ENCODE peak calls at places on chromosomes 3 and 15, in eight cellular contexts. One of them, this sample, is unnamed.

GRCh38 chr15:74725241-74725774 is at the start of gene CYP1A1:
- DNase-seq in Panc1: no peak
- DNase-seq in astrocyte: no peak
- DNase-seq in NB4: peak
- DNase-seq in right atrium auricular region: no peak
- DNase-seq in choroid plexus epithelial cell: peak
- DNase-seq in A549: peak
- DNase-seq in fibroblast of lung: peak
- DNase-seq in this sample: no peak

GRCh38 chr3:139526146-139526545 is 13.4 kb downstream of the RBP1 start:
- DNase-seq in right atrium auricular region: no peak
- DNase-seq in Panc1: no peak
- DNase-seq in NB4: no peak
- DNase-seq in choroid plexus epithelial cell: no peak
- DNase-seq in fibroblast of lung: no peak
- DNase-seq in astrocyte: no peak
- DNase-seq in A549: no peak
- DNase-seq in this sample: no peak

GRCh38 chr3:4954256-4955000 is 24.8 kb upstream of the BHLHE40 start:
- DNase-seq in choroid plexus epithelial cell: no peak
- DNase-seq in astrocyte: no peak
- DNase-seq in right atrium auricular region: no peak
- DNase-seq in fibroblast of lung: no peak
- DNase-seq in A549: no peak
- DNase-seq in NB4: no peak
- DNase-seq in Panc1: no peak
- DNase-seq in this sample: no peak

GRCh38 chr15:52287114-52287513 is 8.5 kb downstream of the MYO5C start:
- DNase-seq in fibroblast of lung: no peak
- DNase-seq in A549: peak
- DNase-seq in NB4: no peak
- DNase-seq in choroid plexus epithelial cell: no peak
- DNase-seq in right atrium auricular region: no peak
- DNase-seq in astrocyte: no peak
- DNase-seq in Panc1: no peak
- DNase-seq in this sample: no peak

GRCh38 chr3:21509706-21510105 is 241.3 kb downstream of the ZNF385D start:
- DNase-seq in NB4: peak
- DNase-seq in Panc1: no peak
- DNase-seq in right atrium auricular region: no peak
- DNase-seq in A549: no peak
- DNase-seq in fibroblast of lung: no peak
- DNase-seq in astrocyte: no peak
- DNase-seq in choroid plexus epithelial cell: no peak
- DNase-seq in this sample: no peak

GRCh38 chr15:39599871-39600270 is 19.0 kb downstream of the THBS1 start:
- DNase-seq in NB4: no peak
- DNase-seq in Panc1: no peak
- DNase-seq in right atrium auricular region: no peak
- DNase-seq in choroid plexus epithelial cell: no peak
- DNase-seq in fibroblast of lung: no peak
- DNase-seq in astrocyte: no peak
- DNase-seq in A549: no peak
- DNase-seq in this sample: no peak

GRCh38 chr3:159850481-159850880 is 138.2 kb upstream of the IL12A start:
- DNase-seq in A549: no peak
- DNase-seq in Panc1: no peak
- DNase-seq in NB4: peak
- DNase-seq in astrocyte: no peak
- DNase-seq in right atrium auricular region: no peak
- DNase-seq in fibroblast of lung: no peak
- DNase-seq in choroid plexus epithelial cell: no peak
- DNase-seq in this sample: no peak

GRCh38 chr15:73021139-73021621 is 31.1 kb upstream of the NEO1 start:
- DNase-seq in Panc1: no peak
- DNase-seq in NB4: no peak
- DNase-seq in fibroblast of lung: peak
- DNase-seq in choroid plexus epithelial cell: no peak
- DNase-seq in right atrium auricular region: no peak
- DNase-seq in A549: no peak
- DNase-seq in astrocyte: no peak
- DNase-seq in this sample: peak

GRCh38 chr3:30512596-30512995 is 93.8 kb upstream of the TGFBR2 start:
- DNase-seq in right atrium auricular region: no peak
- DNase-seq in choroid plexus epithelial cell: no peak
- DNase-seq in Panc1: no peak
- DNase-seq in A549: no peak
- DNase-seq in NB4: no peak
- DNase-seq in fibroblast of lung: peak
- DNase-seq in astrocyte: no peak
- DNase-seq in this sample: no peak

GRCh38 chr15:88918738-88919137 is 5.6 kb upstream of the MFGE8 start:
- DNase-seq in choroid plexus epithelial cell: peak
- DNase-seq in right atrium auricular region: peak
- DNase-seq in astrocyte: peak
- DNase-seq in fibroblast of lung: peak
- DNase-seq in Panc1: peak
- DNase-seq in NB4: peak
- DNase-seq in A549: no peak
- DNase-seq in this sample: no peak

GRCh38 chr3:105829879-105830622 is 38.8 kb downstream of the CBLB start:
- DNase-seq in astrocyte: peak
- DNase-seq in Panc1: no peak
- DNase-seq in A549: no peak
- DNase-seq in fibroblast of lung: peak
- DNase-seq in NB4: no peak
- DNase-seq in right atrium auricular region: no peak
- DNase-seq in choroid plexus epithelial cell: peak
- DNase-seq in this sample: no peak

GRCh38 chr3:105829229-105829628 is 39.6 kb downstream of the CBLB start:
- DNase-seq in choroid plexus epithelial cell: peak
- DNase-seq in NB4: no peak
- DNase-seq in fibroblast of lung: no peak
- DNase-seq in right atrium auricular region: no peak
- DNase-seq in A549: no peak
- DNase-seq in astrocyte: no peak
- DNase-seq in Panc1: no peak
- DNase-seq in this sample: no peak

GRCh38 chr3:105828703-105829102 is 40.1 kb downstream of the CBLB start:
- DNase-seq in Panc1: no peak
- DNase-seq in choroid plexus epithelial cell: peak
- DNase-seq in NB4: no peak
- DNase-seq in right atrium auricular region: no peak
- DNase-seq in fibroblast of lung: no peak
- DNase-seq in A549: no peak
- DNase-seq in astrocyte: no peak
- DNase-seq in this sample: no peak

GRCh38 chr3:105827959-105828358 is 40.9 kb downstream of the CBLB start:
- DNase-seq in astrocyte: peak
- DNase-seq in right atrium auricular region: peak
- DNase-seq in NB4: peak
- DNase-seq in Panc1: peak
- DNase-seq in A549: peak
- DNase-seq in choroid plexus epithelial cell: peak
- DNase-seq in fibroblast of lung: peak
- DNase-seq in this sample: peak

GRCh38 chr3:105827101-105827634 is 41.6 kb downstream of the CBLB start:
- DNase-seq in choroid plexus epithelial cell: peak
- DNase-seq in Panc1: no peak
- DNase-seq in A549: no peak
- DNase-seq in NB4: no peak
- DNase-seq in astrocyte: peak
- DNase-seq in fibroblast of lung: peak
- DNase-seq in right atrium auricular region: no peak
- DNase-seq in this sample: no peak
- H3K4me3 ChIP-seq in choroid plexus epithelial cell: no peak
- H3K4me3 ChIP-seq in Panc1: no peak
- H3K4me3 ChIP-seq in A549: no peak
- H3K4me3 ChIP-seq in NB4: no peak
- H3K4me3 ChIP-seq in astrocyte: no peak
- H3K4me3 ChIP-seq in fibroblast of lung: no peak
- H3K4me3 ChIP-seq in right atrium auricular region: no peak
- H3K4me3 ChIP-seq in this sample: no peak

DNA sequence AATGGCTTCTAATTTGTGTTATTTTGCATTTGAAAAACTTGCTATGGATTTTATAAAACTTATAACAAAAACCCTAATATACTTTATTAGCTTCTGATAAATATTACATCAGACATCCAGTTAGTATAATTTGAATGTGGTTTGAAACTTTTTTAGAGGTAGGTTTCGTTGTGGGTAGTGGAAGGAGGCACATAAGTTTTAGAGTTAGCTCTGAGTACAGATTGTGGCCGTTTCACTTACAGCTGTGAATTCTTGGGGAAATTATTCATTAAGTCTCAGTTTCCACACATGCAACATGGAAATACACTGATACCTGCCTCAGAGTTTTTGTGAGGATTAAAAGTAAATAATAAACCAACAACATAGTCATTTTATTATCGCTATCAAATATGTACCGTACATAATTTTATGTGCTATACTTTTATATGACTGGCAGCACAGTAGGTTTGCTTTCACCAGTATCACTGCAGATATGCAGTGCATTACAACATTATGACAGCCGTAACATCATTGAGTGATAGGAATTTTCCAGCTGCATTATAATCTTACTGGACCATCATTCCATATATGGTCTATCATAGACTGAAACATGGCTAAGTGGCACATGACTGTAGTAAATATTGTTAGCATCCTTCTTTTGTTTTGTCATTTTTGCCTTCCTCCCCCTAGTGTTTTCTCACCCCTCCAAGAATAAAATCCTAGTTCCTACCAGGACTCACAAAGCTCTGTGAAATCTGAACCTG is 175.6 kb downstream of the AKAP13 start:
- DNase-seq in A549: no peak
- DNase-seq in NB4: no peak
- DNase-seq in right atrium auricular region: no peak
- DNase-seq in astrocyte: no peak
- DNase-seq in fibroblast of lung: no peak
- DNase-seq in choroid plexus epithelial cell: no peak
- DNase-seq in Panc1: no peak
- DNase-seq in this sample: no peak
- H3K4me3 ChIP-seq in A549: no peak
- H3K4me3 ChIP-seq in NB4: no peak
- H3K4me3 ChIP-seq in right atrium auricular region: no peak
- H3K4me3 ChIP-seq in astrocyte: no peak
- H3K4me3 ChIP-seq in fibroblast of lung: no peak
- H3K4me3 ChIP-seq in choroid plexus epithelial cell: no peak
- H3K4me3 ChIP-seq in Panc1: no peak
- H3K4me3 ChIP-seq in this sample: no peak

GRCh38 chr3:71662553-71662952 is 62.6 kb downstream of the EIF4E3 start:
- DNase-seq in right atrium auricular region: no peak
- DNase-seq in choroid plexus epithelial cell: no peak
- DNase-seq in NB4: no peak
- DNase-seq in astrocyte: no peak
- DNase-seq in Panc1: no peak
- DNase-seq in A549: no peak
- DNase-seq in fibroblast of lung: no peak
- DNase-seq in this sample: no peak

GRCh38 chr3:71652786-71653419 is 69.4 kb upstream of the FOXP1 start:
- DNase-seq in fibroblast of lung: peak
- DNase-seq in choroid plexus epithelial cell: peak
- DNase-seq in right atrium auricular region: peak
- DNase-seq in Panc1: no peak
- DNase-seq in NB4: peak
- DNase-seq in A549: peak
- DNase-seq in astrocyte: peak
- DNase-seq in this sample: no peak

GRCh38 chr3:71662056-71662455 is 63.1 kb downstream of the EIF4E3 start:
- DNase-seq in A549: no peak
- DNase-seq in choroid plexus epithelial cell: no peak
- DNase-seq in Panc1: no peak
- DNase-seq in NB4: no peak
- DNase-seq in fibroblast of lung: peak
- DNase-seq in right atrium auricular region: no peak
- DNase-seq in astrocyte: no peak
- DNase-seq in this sample: no peak

GRCh38 chr3:71659758-71660666 is 65.2 kb downstream of the EIF4E3 start:
- DNase-seq in Panc1: no peak
- DNase-seq in NB4: no peak
- DNase-seq in A549: no peak
- DNase-seq in fibroblast of lung: peak
- DNase-seq in right atrium auricular region: no peak
- DNase-seq in choroid plexus epithelial cell: peak
- DNase-seq in astrocyte: no peak
- DNase-seq in this sample: no peak

DNA sequence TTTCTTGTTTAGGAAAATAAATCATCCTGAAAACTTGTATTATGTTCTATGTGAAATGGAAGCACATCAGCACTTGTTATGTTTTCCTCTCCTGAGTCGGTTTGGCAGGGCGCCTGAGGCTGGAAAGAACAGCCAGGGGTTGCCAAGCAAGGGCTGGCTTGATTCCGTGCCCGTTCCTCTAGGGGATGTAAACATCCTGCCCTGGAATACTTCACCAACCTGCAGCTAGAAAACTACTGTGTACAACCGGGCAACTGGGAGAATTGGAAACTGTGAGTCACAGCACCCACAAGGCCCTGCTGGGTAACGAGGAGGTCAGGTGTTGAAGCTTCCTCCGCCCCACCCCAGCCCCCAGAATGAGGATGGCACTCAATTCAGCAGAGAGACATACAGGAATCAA is 67.1 kb downstream of the EIF4E3 start:
- DNase-seq in fibroblast of lung: peak
- DNase-seq in choroid plexus epithelial cell: peak
- DNase-seq in A549: no peak
- DNase-seq in right atrium auricular region: peak
- DNase-seq in Panc1: no peak
- DNase-seq in NB4: no peak
- DNase-seq in astrocyte: peak
- DNase-seq in this sample: no peak
- H3K4me3 ChIP-seq in fibroblast of lung: no peak
- H3K4me3 ChIP-seq in choroid plexus epithelial cell: no peak
- H3K4me3 ChIP-seq in A549: no peak
- H3K4me3 ChIP-seq in right atrium auricular region: no peak
- H3K4me3 ChIP-seq in Panc1: no peak
- H3K4me3 ChIP-seq in NB4: no peak
- H3K4me3 ChIP-seq in astrocyte: no peak
- H3K4me3 ChIP-seq in this sample: no peak

GRCh38 chr3:128432301-128432897 is 34.3 kb downstream of the DNAJB8 start:
- DNase-seq in A549: no peak
- DNase-seq in right atrium auricular region: no peak
- DNase-seq in NB4: no peak
- DNase-seq in fibroblast of lung: no peak
- DNase-seq in Panc1: no peak
- DNase-seq in choroid plexus epithelial cell: no peak
- DNase-seq in astrocyte: no peak
- DNase-seq in this sample: no peak

GRCh38 chr3:128432898-128433629 is 33.6 kb downstream of the DNAJB8 start:
- DNase-seq in astrocyte: no peak
- DNase-seq in Panc1: no peak
- DNase-seq in right atrium auricular region: no peak
- DNase-seq in choroid plexus epithelial cell: no peak
- DNase-seq in A549: no peak
- DNase-seq in NB4: peak
- DNase-seq in fibroblast of lung: no peak
- DNase-seq in this sample: no peak

GRCh38 chr3:128430276-128430675 is 36.4 kb downstream of the DNAJB8 start:
- DNase-seq in A549: no peak
- DNase-seq in fibroblast of lung: no peak
- DNase-seq in NB4: no peak
- DNase-seq in Panc1: no peak
- DNase-seq in right atrium auricular region: no peak
- DNase-seq in choroid plexus epithelial cell: no peak
- DNase-seq in astrocyte: no peak
- DNase-seq in this sample: no peak

GRCh38 chr3:128430731-128431130 is 36.0 kb downstream of the DNAJB8 start:
- DNase-seq in fibroblast of lung: no peak
- DNase-seq in NB4: no peak
- DNase-seq in choroid plexus epithelial cell: no peak
- DNase-seq in A549: no peak
- DNase-seq in Panc1: no peak
- DNase-seq in right atrium auricular region: no peak
- DNase-seq in astrocyte: no peak
- DNase-seq in this sample: no peak

GRCh38 chr3:128431803-128432300 is 34.8 kb downstream of the DNAJB8 start:
- DNase-seq in Panc1: no peak
- DNase-seq in choroid plexus epithelial cell: no peak
- DNase-seq in A549: no peak
- DNase-seq in astrocyte: no peak
- DNase-seq in fibroblast of lung: no peak
- DNase-seq in right atrium auricular region: no peak
- DNase-seq in NB4: no peak
- DNase-seq in this sample: no peak
- H3K4me3 ChIP-seq in Panc1: no peak
- H3K4me3 ChIP-seq in choroid plexus epithelial cell: no peak
- H3K4me3 ChIP-seq in A549: no peak
- H3K4me3 ChIP-seq in astrocyte: no peak
- H3K4me3 ChIP-seq in fibroblast of lung: no peak
- H3K4me3 ChIP-seq in right atrium auricular region: no peak
- H3K4me3 ChIP-seq in NB4: no peak
- H3K4me3 ChIP-seq in this sample: no peak